ENCODE peak calls at places on chromosomes 7 and 10, in four cellular contexts. L is K562, Z is WTC11, D is HepG2. F is an unnamed sample.

GRCh38 chr7:51280156-51280555 is 36.5 kb downstream of the COBL start:
- DNase-seq in L (no peak), Z (no peak), D (no peak), F (no peak)

GRCh38 chr10:117670116-117670515 is 127.6 kb downstream of the EMX2 start:
- DNase-seq in L (no peak), Z (no peak), D (no peak), F (no peak)

GRCh38 chr10:86169506-86170254 is 196.9 kb downstream of the GRID1 start:
- DNase-seq in L (no peak), Z (no peak), D (no peak), F (no peak)

GRCh38 chr10:79025113-79025832 is 43.5 kb upstream of the ZMIZ1 start:
- DNase-seq in L (no peak), Z (no peak), D (no peak), F (no peak)

GRCh38 chr7:157674715-157675426 is 338.1 kb downstream of the DNAJB6 start:
- DNase-seq in L (no peak), Z (no peak), D (no peak), F (no peak)

GRCh38 chr7:41567350-41568114 is 135.4 kb downstream of the INHBA start:
- DNase-seq in L (no peak), Z (no peak), D (no peak), F (no peak)

GRCh38 chr7:48458701-48459509 is 287.6 kb downstream of the ABCA13 start:
- DNase-seq in L (no peak), Z (no peak), D (no peak), F (no peak)

GRCh38 chr7:140562921-140563600 is 77.6 kb downstream of the DENND2A start:
- DNase-seq in L (no peak), Z (no peak), D (no peak), F (no peak)

GRCh38 chr7:104767826-104768536 is 246.0 kb upstream of the KMT2E start:
- DNase-seq in L (no peak), Z (no peak), D (no peak), F (no peak)

GRCh38 chr10:61747341-61747740 is 84.6 kb downstream of the CABCOCO1 start:
- DNase-seq in L (no peak), Z (no peak), D (peak; percentile 46), F (no peak)

GRCh38 chr10:118508355-118508754 is 87.1 kb downstream of the PRLHR start:
- DNase-seq in L (no peak), Z (no peak), D (no peak), F (no peak)

GRCh38 chr10:104297697-104298660 is 29.0 kb downstream of the GSTO2 start:
- DNase-seq in L (peak; percentile 53), Z (peak; percentile 89), D (no peak), F (no peak)

GRCh38 chr10:72276013-72276387 is 2.3 kb downstream of the DDIT4 start:
- DNase-seq in L (no peak), Z (no peak), D (no peak), F (no peak)

GRCh38 chr7:19772858-19773337 is 519 bp downstream of the TMEM196 start:
- DNase-seq in L (no peak), Z (peak; percentile 77), D (no peak), F (no peak)

GRCh38 chr7:69457912-69458491 is 140.3 kb upstream of the AUTS2 start:
- DNase-seq in L (no peak), Z (peak; percentile 41), D (no peak), F (no peak)

GRCh38 chr10:99329238-99329890 is at the start of gene CNNM1:
- DNase-seq in L (no peak), Z (peak; percentile 58), D (no peak), F (no peak)

GRCh38 chr7:128728608-128729007 is 10.6 kb upstream of the CALU start:
- DNase-seq in L (no peak), Z (no peak), D (no peak), F (no peak)

GRCh38 chr10:102599565-102600327 is 44.5 kb upstream of the TRIM8 start:
- DNase-seq in L (peak; percentile 82), Z (no peak), D (peak; percentile 86), F (no peak)

GRCh38 chr7:94700926-94701554 is 45.1 kb upstream of the SGCE start:
- DNase-seq in L (no peak), Z (no peak), D (peak; percentile 76), F (no peak)

GRCh38 chr7:105581066-105581811 is at the start of gene EFCAB10:
- DNase-seq in L (no peak), Z (peak; percentile 97), D (peak; percentile 75), F (no peak)

GRCh38 chr7:30844916-30845315 is 66.7 kb upstream of the AQP1 start:
- DNase-seq in L (no peak), Z (no peak), D (no peak), F (no peak)

GRCh38 chr7:30844483-30844874 is 67.2 kb upstream of the AQP1 start:
- DNase-seq in L (no peak), Z (no peak), D (no peak), F (no peak)

GRCh38 chr7:30846378-30846777 is 65.3 kb upstream of the AQP1 start:
- DNase-seq in L (no peak), Z (no peak), D (no peak), F (no peak)

GRCh38 chr7:30843741-30844482 is 67.7 kb upstream of the AQP1 start:
- DNase-seq in L (no peak), Z (no peak), D (no peak), F (no peak)

DNA sequence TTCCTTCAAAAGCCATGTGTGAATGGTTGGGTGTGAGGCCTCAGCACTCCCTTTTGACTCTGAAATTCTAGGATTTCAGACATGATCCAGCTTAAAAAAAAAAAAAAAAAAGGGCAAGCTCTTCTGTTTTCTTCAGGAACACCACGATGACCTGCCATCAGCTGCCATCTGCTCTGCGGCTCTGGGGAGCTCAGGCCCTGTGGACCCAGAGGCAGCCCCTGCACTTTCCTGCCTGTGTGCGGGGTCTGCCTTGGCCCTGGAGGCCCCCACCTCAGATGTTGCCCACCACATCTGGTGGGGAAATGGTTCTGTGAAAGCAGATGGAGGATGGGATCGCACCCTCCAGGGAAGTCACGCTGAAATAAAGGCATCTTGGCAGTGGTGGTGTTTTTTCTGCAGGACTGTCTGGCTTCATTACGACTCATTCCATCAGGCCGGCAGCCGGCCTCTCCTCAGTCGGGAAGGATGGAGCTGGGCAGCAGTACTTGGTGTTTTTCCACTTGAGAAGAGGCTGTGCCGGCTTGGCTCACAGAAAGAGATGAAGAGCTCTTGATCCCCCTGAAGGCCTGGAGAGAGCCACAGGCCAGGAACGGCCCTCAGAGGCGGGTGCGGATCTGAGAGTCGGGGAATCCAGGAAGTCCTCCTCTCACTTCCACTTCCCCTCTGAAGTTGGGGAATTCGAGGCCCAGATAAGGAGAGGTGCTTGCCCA is 66.1 kb upstream of the AQP1 start:
- DNase-seq in L (no peak), Z (no peak), D (no peak), F (no peak)
- TF ChIP-seq NR2C2 in L (no peak), Z (no peak), D (no peak), F (no peak)

DNA sequence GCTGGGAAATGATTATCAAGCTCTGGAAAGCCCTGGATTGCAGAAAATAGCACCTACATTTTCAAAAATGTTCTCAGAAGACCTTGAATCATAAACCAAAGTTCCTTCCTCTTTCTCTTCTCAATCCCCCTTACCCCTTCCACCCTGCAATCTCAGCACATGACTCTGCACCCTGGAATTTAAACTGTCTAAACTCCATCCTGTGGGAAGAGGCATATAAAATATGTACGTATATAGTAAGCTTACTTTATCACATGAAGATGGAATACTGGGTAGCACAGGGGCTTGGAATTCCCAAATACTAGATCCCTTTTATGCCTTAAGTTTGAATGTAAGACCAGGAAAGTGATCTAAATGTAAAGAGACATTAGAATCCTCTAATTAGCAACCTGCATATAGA is 7.7 kb downstream of the AGMO start:
- DNase-seq in L (no peak), Z (no peak), D (no peak), F (no peak)
- TF ChIP-seq NR2C2 in L (no peak), Z (no peak), D (no peak), F (no peak)

GRCh38 chr7:6271694-6272371 is 591 bp downstream of the CYTH3 start:
- DNase-seq in L (peak; percentile 54), Z (peak; percentile 35), D (no peak), F (no peak)
- TF ChIP-seq NR2C2 in L (no peak), Z (no peak), D (no peak), F (no peak)

DNA sequence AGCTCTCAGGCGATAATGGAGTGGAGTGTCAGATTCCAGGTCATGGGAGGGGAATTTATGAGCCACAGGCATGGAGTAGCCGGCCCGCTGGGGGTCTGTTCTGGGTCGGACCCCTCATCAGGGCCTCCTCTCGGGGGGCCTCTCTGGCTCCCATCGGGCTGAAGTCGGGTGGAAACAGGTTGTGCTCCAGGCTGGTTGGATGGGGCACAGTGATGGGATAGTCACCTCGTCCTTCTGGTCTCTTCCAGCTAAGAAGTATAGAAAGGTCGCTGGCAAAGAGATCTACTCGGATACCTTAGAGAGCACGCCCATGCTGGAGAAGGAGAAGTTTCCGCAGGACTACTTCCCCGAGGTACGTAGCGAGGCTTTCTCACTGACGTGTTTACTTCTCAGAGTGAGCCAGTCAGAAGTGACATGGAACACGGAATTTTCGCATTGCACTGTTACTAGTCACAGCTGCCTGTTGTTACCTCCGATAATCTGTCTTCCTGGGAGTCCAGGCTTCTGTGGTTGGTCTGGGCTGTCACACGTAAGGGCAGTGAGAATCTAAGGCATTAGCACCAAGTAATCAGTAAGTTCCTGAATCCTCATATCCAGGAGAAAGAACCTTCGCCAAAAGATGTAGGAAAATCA is 88.3 kb downstream of the NKX6-2 start:
- DNase-seq in L (no peak), Z (peak; percentile 3), D (no peak), F (no peak)
- TF ChIP-seq NR2C2 in L (no peak), Z (no peak), D (no peak), F (no peak)

DNA sequence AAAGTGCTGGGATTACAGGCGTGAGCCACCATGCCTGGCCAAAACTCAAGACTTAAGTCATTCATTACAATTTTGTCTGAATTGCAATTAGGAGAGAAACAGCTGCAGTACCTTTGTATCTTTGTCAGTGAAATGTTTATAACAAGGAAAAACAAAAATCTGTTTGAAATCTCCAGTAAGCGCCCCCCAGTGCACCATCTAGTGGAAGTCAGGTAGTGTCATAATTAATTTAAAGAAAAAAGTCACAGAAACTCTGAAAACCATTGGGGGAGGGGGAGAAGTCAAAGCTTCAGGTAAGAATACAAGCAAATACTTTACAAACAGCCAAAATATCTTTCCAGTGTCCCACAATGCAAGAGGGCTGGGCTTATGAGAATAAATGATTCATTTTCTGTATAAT is 2.8 kb downstream of the MPP7 start:
- DNase-seq in L (peak; percentile 24), Z (no peak), D (no peak), F (no peak)
- TF ChIP-seq NR2C2 in L (no peak), Z (no peak), D (no peak), F (no peak)

GRCh38 chr7:120877706-120878105 is 19.8 kb upstream of the TSPAN12 start:
- DNase-seq in L (no peak), Z (no peak), D (no peak), F (no peak)
- TF ChIP-seq NR2C2 in L (no peak), Z (no peak), D (no peak), F (no peak)

F was measured in GM12878.